ENCODE peak calls at places on chromosomes 13 and 19, in six cellular contexts. A is endothelial cell of umbilical vein, U is K562, M is GM12878, S is HepG2, G is A549. I is an unnamed sample.

GRCh38 chr19:5434970-5435641 is 20.1 kb upstream of the ZNRF4 start:
- DNase-seq in A (no peak), U (peak; percentile 83), M (no peak), S (peak; percentile 42), G (peak; percentile 74), I (no peak)

GRCh38 chr19:681029-681626 is 4.9 kb downstream of the FSTL3 start:
- DNase-seq in A (no peak), U (no peak), M (no peak), S (no peak), G (no peak), I (no peak)

GRCh38 chr13:71828117-71828516 is 38.9 kb downstream of the DACH1 start:
- DNase-seq in A (peak; percentile 5), U (no peak), M (no peak), S (no peak), G (no peak), I (peak; percentile 95)

GRCh38 chr13:21579754-21580316 is 24.1 kb downstream of the MICU2 start:
- DNase-seq in A (peak; percentile 7), U (no peak), M (peak; percentile 19), S (no peak), G (no peak), I (peak; percentile 73)

GRCh38 chr19:42350417-42350816 is 25.0 kb downstream of the MEGF8 start:
- DNase-seq in A (no peak), U (no peak), M (no peak), S (no peak), G (no peak), I (no peak)

GRCh38 chr13:75813323-75813722 is 177.2 kb downstream of the LMO7 start:
- DNase-seq in A (no peak), U (no peak), M (no peak), S (no peak), G (no peak), I (no peak)

GRCh38 chr13:73429691-73430090 is 370.9 kb downstream of the KLF5 start:
- DNase-seq in A (no peak), U (no peak), M (no peak), S (no peak), G (peak; percentile 84), I (no peak)

GRCh38 chr13:45011198-45011597 is 21.9 kb downstream of the GPALPP1 start:
- DNase-seq in A (no peak), U (no peak), M (no peak), S (no peak), G (no peak), I (no peak)

GRCh38 chr19:55580628-55581144 is at the start of gene ZNF579:
- DNase-seq in A (peak; percentile 81), U (peak; percentile 89), M (peak; percentile 52), S (peak; percentile 80), G (peak; percentile 96), I (peak; percentile 87)

GRCh38 chr13:59133903-59134302 is 1029.8 kb downstream of the DIAPH3 start:
- DNase-seq in A (no peak), U (no peak), M (no peak), S (no peak), G (no peak), I (no peak)

GRCh38 chr19:21850636-21851255 is 14.8 kb upstream of the ZNF43 start:
- DNase-seq in A (no peak), U (no peak), M (no peak), S (no peak), G (no peak), I (peak; percentile 18)

GRCh38 chr19:12260861-12261260 is 33.8 kb downstream of the ZNF44 start:
- DNase-seq in A (no peak), U (no peak), M (no peak), S (no peak), G (no peak), I (peak; percentile 23)

GRCh38 chr19:10502524-10503001 is 593 bp downstream of the KEAP1 start:
- DNase-seq in A (peak; percentile 85), U (peak; percentile 97), M (peak; percentile 61), S (peak; percentile 83), G (peak; percentile 87), I (peak; percentile 100)

GRCh38 chr19:48004236-48004635 is 9.8 kb downstream of the ELSPBP1 start:
- DNase-seq in A (no peak), U (no peak), M (no peak), S (no peak), G (no peak), I (no peak)

GRCh38 chr13:39149896-39150295 is 111.6 kb downstream of the NHLRC3 start:
- DNase-seq in A (no peak), U (no peak), M (no peak), S (no peak), G (no peak), I (no peak)

GRCh38 chr13:45215392-45216077 is 14.7 kb upstream of the KCTD4 start:
- DNase-seq in A (no peak), U (no peak), M (no peak), S (no peak), G (no peak), I (no peak)

GRCh38 chr19:3986260-3987041 is 1.2 kb upstream of the EEF2 start:
- DNase-seq in A (peak; percentile 82), U (peak; percentile 67), M (peak; percentile 56), S (peak; percentile 72), G (peak; percentile 81), I (peak; percentile 82)

GRCh38 chr19:29690842-29691241 is 24.2 kb downstream of the C19orf12 start:
- DNase-seq in A (peak; percentile 16), U (peak; percentile 80), M (no peak), S (peak; percentile 67), G (peak; percentile 83), I (peak; percentile 67)

GRCh38 chr19:29687244-29687896 is 22.1 kb downstream of the PLEKHF1 start:
- DNase-seq in A (no peak), U (peak; percentile 45), M (no peak), S (no peak), G (peak; percentile 52), I (peak; percentile 61)

GRCh38 chr19:29685326-29685725 is 20.1 kb downstream of the PLEKHF1 start:
- DNase-seq in A (no peak), U (no peak), M (no peak), S (no peak), G (no peak), I (no peak)

GRCh38 chr19:29686285-29686805 is 21.1 kb downstream of the PLEKHF1 start:
- DNase-seq in A (no peak), U (no peak), M (no peak), S (no peak), G (no peak), I (no peak)

GRCh38 chr19:29687897-29688728 is 22.9 kb downstream of the PLEKHF1 start:
- DNase-seq in A (peak; percentile 32), U (peak; percentile 40), M (no peak), S (no peak), G (peak; percentile 48), I (peak; percentile 46)
- TF ChIP-seq MYC in A (no peak), U (peak; percentile 28), M (no peak), S (no peak), G (no peak), I (no peak)

DNA sequence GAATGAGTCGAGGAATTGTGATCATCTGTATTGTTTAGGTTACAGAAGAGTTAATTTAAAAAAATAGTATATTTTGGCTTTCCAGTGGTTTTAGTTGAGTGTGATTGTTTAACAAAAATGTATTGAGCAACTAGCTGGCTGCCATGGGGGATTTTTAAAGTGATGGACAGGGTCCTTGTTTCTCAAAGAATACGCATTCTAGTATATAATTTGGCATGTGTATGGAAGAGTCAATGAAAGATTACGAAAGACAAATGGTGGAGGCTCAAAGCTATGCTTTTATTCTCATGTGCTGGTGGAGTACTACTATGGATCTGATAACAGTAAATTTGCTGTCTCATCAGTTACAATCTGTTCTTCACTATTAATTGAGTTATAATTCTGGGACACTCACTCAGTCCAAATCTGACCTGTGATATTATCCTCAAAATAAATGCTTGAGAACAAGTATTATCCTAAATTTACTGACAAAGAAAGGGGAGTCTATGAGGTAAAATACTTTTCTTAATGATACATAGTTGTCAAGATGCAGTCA is 240.0 kb downstream of the GPC6 start:
- DNase-seq in A (no peak), U (no peak), M (no peak), S (peak; percentile 15), G (no peak), I (no peak)
- TF ChIP-seq MAX in A (no peak), U (no peak), M (no peak), S (no peak), G (no peak), I (no peak)

DNA sequence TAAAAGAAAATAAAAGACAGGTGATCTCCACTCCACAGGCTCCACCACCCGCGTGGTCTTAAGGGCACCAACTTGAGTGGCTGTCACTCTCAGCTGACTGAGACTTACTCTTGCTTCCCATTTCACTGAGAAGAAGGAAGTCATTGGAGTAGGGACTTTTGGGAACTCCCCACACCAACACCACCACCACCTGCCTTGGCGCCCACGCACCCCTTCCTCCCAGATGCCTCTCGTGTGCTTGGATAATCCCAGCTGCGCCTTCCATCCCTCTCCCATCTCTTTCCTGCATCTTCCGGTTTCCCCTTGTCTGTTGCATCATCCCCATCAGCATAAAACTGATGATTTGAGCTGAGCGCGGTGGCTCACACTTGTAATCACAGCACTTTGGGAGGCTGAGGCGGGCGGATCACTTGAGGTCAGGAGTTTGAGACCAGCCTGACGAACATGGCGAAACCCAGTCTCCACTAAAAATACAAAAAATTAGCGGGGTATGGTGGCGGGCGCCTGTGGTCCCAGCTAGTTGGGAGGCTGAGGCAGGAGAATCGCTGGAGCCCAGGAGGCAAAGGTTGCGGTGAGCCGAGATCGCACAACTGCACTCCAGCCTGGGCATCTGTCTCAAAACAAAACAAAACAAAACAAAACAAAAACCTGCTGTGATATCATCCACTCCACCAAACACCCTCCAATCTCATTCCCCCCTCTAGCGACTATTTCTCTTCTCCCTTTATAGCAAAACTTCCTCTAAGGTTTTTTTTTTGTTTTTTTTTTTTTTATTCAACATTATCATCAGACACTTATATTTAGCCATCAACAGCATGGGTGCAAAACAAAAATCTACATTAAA is 25.5 kb downstream of the AP2S1 start:
- DNase-seq in A (no peak), U (no peak), M (no peak), S (no peak), G (peak; percentile 41), I (no peak)
- TF ChIP-seq CTCF in A (no peak), U (peak; percentile 57), M (peak; percentile 15), S (no peak), G (peak; percentile 20), I (no peak)

GRCh38 chr13:46964789-46965527 is 68.1 kb upstream of the HTR2A start:
- DNase-seq in A (no peak), U (no peak), M (no peak), S (no peak), G (no peak), I (no peak)
- TF ChIP-seq MYC in A (no peak), U (no peak), M (no peak), S (no peak), G (no peak), I (no peak)

DNA sequence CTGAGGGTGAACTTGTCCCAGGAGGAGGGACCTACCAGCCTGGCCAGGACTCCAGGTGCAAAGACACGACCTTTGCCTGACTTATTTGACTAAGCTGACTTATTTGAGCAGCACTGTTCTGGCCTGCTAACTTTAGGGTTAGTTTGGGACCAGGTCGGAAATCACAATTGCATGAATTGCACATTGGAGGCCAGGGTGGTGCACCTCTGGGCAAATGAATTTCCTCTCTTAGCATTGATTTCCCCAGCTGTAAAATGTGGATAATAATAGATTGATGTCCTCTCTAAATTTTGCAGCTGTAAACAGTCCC is 1.4 kb upstream of the BST2 start:
- DNase-seq in A (no peak), U (no peak), M (no peak), S (no peak), G (no peak), I (no peak)
- TF ChIP-seq MAX in A (no peak), U (no peak), M (no peak), S (no peak), G (no peak), I (no peak)

GRCh38 chr19:58218899-58219298 is 9.8 kb upstream of the ZNF544 start:
- DNase-seq in A (peak; percentile 20), U (peak; percentile 31), M (no peak), S (peak; percentile 8), G (peak; percentile 55), I (peak; percentile 50)
- TF ChIP-seq CTCF in A (peak; percentile 50), U (peak; percentile 46), M (peak; percentile 37), S (peak; percentile 45), G (no peak), I (no peak)

GRCh38 chr19:6514926-6515325 is 12.8 kb upstream of the TUBB4A start:
- DNase-seq in A (no peak), U (no peak), M (no peak), S (no peak), G (no peak), I (no peak)
- TF ChIP-seq MYC in A (no peak), U (no peak), M (no peak), S (no peak), G (no peak), I (no peak)

I was measured in NB4.